ENCODE peak calls at places on chromosomes 3 and 15, in four cellular contexts. E, Q, R and P are unnamed samples.

GRCh38 chr3:88219138-88219792 is 69.5 kb downstream of the C3orf38 start:
- DNase-seq in E (peak; percentile 39), Q (no peak), R (peak; percentile 59), P (peak; percentile 69)

GRCh38 chr3:58798312-58798711 is 131.7 kb upstream of the FAM3D start:
- DNase-seq in E (no peak), Q (no peak), R (no peak), P (no peak)

GRCh38 chr15:70763120-70763949 is at the start of gene UACA:
- DNase-seq in E (peak; percentile 92), Q (peak; percentile 98), R (no peak), P (peak; percentile 88)

GRCh38 chr15:61528590-61528929 is 299.5 kb upstream of the RORA start:
- DNase-seq in E (no peak), Q (no peak), R (no peak), P (no peak)

GRCh38 chr3:99407257-99407656 is 231.1 kb upstream of the COL8A1 start:
- DNase-seq in E (no peak), Q (no peak), R (no peak), P (peak; percentile 63)

GRCh38 chr15:62886431-62887071 is 156.0 kb upstream of the TPM1 start:
- DNase-seq in E (no peak), Q (no peak), R (no peak), P (no peak)

GRCh38 chr3:58998476-58999117 is 51.2 kb downstream of the CFAP20DC start:
- DNase-seq in E (no peak), Q (no peak), R (no peak), P (peak; percentile 14)

GRCh38 chr3:171831936-171832335 is 11.2 kb upstream of the TMEM212 start:
- DNase-seq in E (no peak), Q (no peak), R (no peak), P (no peak)

GRCh38 chr3:73086071-73086494 is 24.6 kb downstream of the EBLN2 start:
- DNase-seq in E (no peak), Q (no peak), R (peak; percentile 58), P (peak; percentile 37)

GRCh38 chr3:141878812-141879211 is 2.4 kb downstream of the ATP1B3 start:
- DNase-seq in E (no peak), Q (no peak), R (peak; percentile 15), P (no peak)

GRCh38 chr3:196440696-196441095 is 8.5 kb upstream of the UBXN7 start:
- DNase-seq in E (no peak), Q (no peak), R (no peak), P (peak; percentile 44)

GRCh38 chr15:36558921-36559320 is 20.5 kb upstream of the CDIN1 start:
- DNase-seq in E (no peak), Q (no peak), R (no peak), P (no peak)

GRCh38 chr15:88645171-88646087 is 6.6 kb downstream of the ISG20 start:
- DNase-seq in E (no peak), Q (no peak), R (no peak), P (peak; percentile 3)

GRCh38 chr3:194089357-194090177 is 46.4 kb upstream of the HES1 start:
- DNase-seq in E (peak; percentile 92), Q (peak; percentile 42), R (no peak), P (no peak)

GRCh38 chr3:23459437-23459836 is 256.3 kb downstream of the UBE2E2 start:
- DNase-seq in E (no peak), Q (no peak), R (no peak), P (no peak)

GRCh38 chr15:90560229-90560771 is 30.6 kb downstream of the CRTC3 start:
- DNase-seq in E (no peak), Q (peak; percentile 32), R (no peak), P (no peak)

GRCh38 chr15:34616613-34617012 is 33.2 kb upstream of the GOLGA8B start:
- DNase-seq in E (no peak), Q (no peak), R (no peak), P (peak; percentile 14)

GRCh38 chr15:35061171-35062163 is 23.6 kb downstream of the NANOGP8 start:
- DNase-seq in E (no peak), Q (no peak), R (no peak), P (no peak)

GRCh38 chr3:78895528-78895927 is 872.3 kb downstream of the ROBO1 start:
- DNase-seq in E (no peak), Q (no peak), R (no peak), P (no peak)

GRCh38 chr15:71455107-71455506 is 339.8 kb downstream of the THSD4 start:
- DNase-seq in E (no peak), Q (no peak), R (no peak), P (no peak)

GRCh38 chr15:73838795-73839565 is 34.4 kb upstream of the TBC1D21 start:
- DNase-seq in E (no peak), Q (no peak), R (no peak), P (no peak)

GRCh38 chr3:111229301-111229700 is 157.7 kb downstream of the NECTIN3 start:
- DNase-seq in E (no peak), Q (no peak), R (no peak), P (no peak)

GRCh38 chr3:19348929-19349564 is 200.7 kb downstream of the KCNH8 start:
- DNase-seq in E (no peak), Q (no peak), R (peak; percentile 11), P (peak; percentile 68)

GRCh38 chr15:29887719-29888118 is 65.5 kb upstream of the TJP1 start:
- DNase-seq in E (no peak), Q (no peak), R (no peak), P (no peak)

GRCh38 chr3:59555593-59556315 is 505.9 kb upstream of the CFAP20DC start:
- DNase-seq in E (no peak), Q (no peak), R (no peak), P (no peak)

GRCh38 chr3:17945018-17945798 is 202.8 kb upstream of the TBC1D5 start:
- DNase-seq in E (no peak), Q (no peak), R (no peak), P (no peak)

GRCh38 chr3:116607205-116607604 is 102.4 kb upstream of the TUSC7 start:
- DNase-seq in E (no peak), Q (no peak), R (no peak), P (no peak)

GRCh38 chr15:55407631-55407948 is 569 bp downstream of the CCPG1 start:
- DNase-seq in E (no peak), Q (no peak), R (no peak), P (no peak)

GRCh38 chr15:55407949-55408766 is at the start of the genes CCPG1 and PIERCE2:
- DNase-seq in E (peak; percentile 94), Q (peak; percentile 74), R (peak; percentile 89), P (peak; percentile 97)

GRCh38 chr15:55402707-55403106 is 5.5 kb downstream of the CCPG1 start:
- DNase-seq in E (no peak), Q (no peak), R (no peak), P (peak; percentile 42)

GRCh38 chr15:55401786-55402246 is 6.3 kb downstream of the CCPG1 start:
- DNase-seq in E (no peak), Q (no peak), R (no peak), P (no peak)

DNA sequence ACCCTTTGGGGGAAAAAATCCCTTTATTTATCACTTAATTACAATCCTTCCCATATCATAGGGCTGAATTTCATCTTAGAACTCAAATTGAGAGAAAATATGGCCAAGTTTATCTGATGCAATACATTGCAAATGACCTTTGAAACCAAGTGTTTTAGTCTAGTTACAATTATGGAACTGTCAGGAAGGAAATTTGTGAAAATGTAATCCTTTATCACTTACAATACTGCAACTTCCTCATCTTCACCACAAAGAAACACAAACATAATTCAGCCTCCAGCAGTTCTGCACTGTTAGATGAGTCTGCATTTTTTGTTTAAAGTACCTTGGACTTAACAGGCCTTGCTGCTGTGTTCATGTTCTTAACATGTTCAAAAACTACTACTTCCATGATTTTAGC is 4.6 kb downstream of the CCPG1 start:
- DNase-seq in E (no peak), Q (no peak), R (no peak), P (peak; percentile 57)
- H3K4me3 ChIP-seq in E (no peak overlapping the region), Q (no peak overlapping the region), R (no peak overlapping the region), P (no peak overlapping the region)

GRCh38 chr3:81339040-81339845 is 422.2 kb downstream of the GBE1 start:
- DNase-seq in E (no peak), Q (no peak), R (no peak), P (peak; percentile 5)
- TF ChIP-seq CTCF in E (no peak), Q (no peak), R (peak; percentile 64), P (peak; percentile 42)

GRCh38 chr15:98546325-98546724 is 102.0 kb upstream of the IGF1R start:
- DNase-seq in E (no peak), Q (no peak), R (no peak), P (no peak)

GRCh38 chr15:98547255-98547654 is 101.1 kb upstream of the IGF1R start:
- DNase-seq in E (no peak), Q (no peak), R (no peak), P (no peak)

GRCh38 chr15:98548172-98548971 is 100.0 kb upstream of the IGF1R start:
- DNase-seq in E (peak; percentile 72), Q (peak; percentile 66), R (no peak), P (no peak)

GRCh38 chr15:98549003-98549402 is 99.3 kb upstream of the IGF1R start:
- DNase-seq in E (no peak), Q (no peak), R (no peak), P (no peak)

GRCh38 chr15:98547741-98548166 is 100.6 kb upstream of the IGF1R start:
- DNase-seq in E (no peak), Q (peak; percentile 19), R (no peak), P (no peak)
- H3K4me3 ChIP-seq in E (peak overlapping the region; percentile 20), Q (peak overlapping the region; percentile 50), R (no peak overlapping the region), P (no peak overlapping the region)

GRCh38 chr3:119343719-119344118 is 49.5 kb downstream of the ARHGAP31 start:
- DNase-seq in E (no peak), Q (no peak), R (no peak), P (peak; percentile 54)
- TF ChIP-seq CTCF in E (no peak), Q (no peak), R (no peak), P (no peak)

GRCh38 chr3:66377800-66378199 is 123.0 kb downstream of the LRIG1 start:
- DNase-seq in E (no peak), Q (no peak), R (peak; percentile 37), P (no peak)
- H3K4me3 ChIP-seq in E (no peak overlapping the region), Q (no peak overlapping the region), R (no peak overlapping the region), P (no peak overlapping the region)